ENCODE peak calls at places on chromosomes 12 and 14, in four cellular contexts. V is ovary, I is transverse colon, R is endothelial cell of umbilical vein. B is an unnamed sample.

GRCh38 chr12:2498961-2499500 is 295.7 kb upstream of the FKBP4 start:
- DNase-seq in V (no peak), I (peak; percentile 58), R (no peak), B (peak; percentile 74)

GRCh38 chr14:92531151-92531873 is 17.7 kb downstream of the RIN3 start:
- DNase-seq in V (no peak), I (no peak), R (no peak), B (no peak)

GRCh38 chr14:22848391-22849164 is 12.2 kb downstream of the MMP14 start:
- DNase-seq in V (peak; percentile 90), I (peak; percentile 56), R (peak; percentile 88), B (peak; percentile 44)

GRCh38 chr12:30847259-30847658 is 79.3 kb upstream of the TSPAN11 start:
- DNase-seq in V (no peak), I (no peak), R (peak; percentile 59), B (no peak)

GRCh38 chr14:63214417-63215196 is 10.4 kb downstream of the RHOJ start:
- DNase-seq in V (no peak), I (no peak), R (peak; percentile 94), B (no peak)

GRCh38 chr12:32208355-32208754 is 101.7 kb downstream of the BICD1 start:
- DNase-seq in V (no peak), I (no peak), R (no peak), B (no peak)

GRCh38 chr14:64218344-64219240 is 75.6 kb downstream of the ESR2 start:
- DNase-seq in V (peak; percentile 54), I (no peak), R (no peak), B (peak; percentile 78)

GRCh38 chr14:87566986-87567385 is 426.0 kb downstream of the GALC start:
- DNase-seq in V (no peak), I (no peak), R (no peak), B (no peak)

GRCh38 chr12:69527506-69528272 is 57.5 kb downstream of the FRS2 start:
- DNase-seq in V (no peak), I (no peak), R (peak; percentile 33), B (no peak)

GRCh38 chr14:71403673-71404072 is 496.4 kb downstream of the PCNX1 start:
- DNase-seq in V (no peak), I (peak; percentile 14), R (no peak), B (no peak)

GRCh38 chr12:55946553-55946952 is 15.6 kb downstream of the DGKA start:
- DNase-seq in V (no peak), I (no peak), R (no peak), B (no peak)

GRCh38 chr12:39145175-39145999 is 240.0 kb upstream of the CPNE8 start:
- DNase-seq in V (no peak), I (peak; percentile 73), R (no peak), B (peak; percentile 30)

GRCh38 chr14:33884916-33885315 is 66.0 kb downstream of the EGLN3 start:
- DNase-seq in V (no peak), I (no peak), R (no peak), B (no peak)

GRCh38 chr12:10098762-10099161 is at the start of gene CLEC1A:
- DNase-seq in V (no peak), I (no peak), R (peak; percentile 82), B (no peak)

GRCh38 chr12:94704452-94704871 is 54.1 kb upstream of the TMCC3 start:
- DNase-seq in V (no peak), I (no peak), R (peak; percentile 96), B (peak; percentile 51)

GRCh38 chr14:99460793-99461192 is 19.9 kb downstream of the SETD3 start:
- DNase-seq in V (no peak), I (no peak), R (no peak), B (no peak)

GRCh38 chr12:94255428-94255827 is 107.1 kb downstream of the PLXNC1 start:
- DNase-seq in V (no peak), I (no peak), R (no peak), B (no peak)

GRCh38 chr12:90978117-90978770 is 23.3 kb upstream of the CCER1 start:
- DNase-seq in V (no peak), I (no peak), R (peak; percentile 70), B (no peak)

GRCh38 chr12:119710374-119710773 is 42.4 kb downstream of the PRKAB1 start:
- DNase-seq in V (no peak), I (no peak), R (no peak), B (peak; percentile 82)

GRCh38 chr12:27081668-27082091 is 698 bp downstream of the C12orf71 start:
- DNase-seq in V (no peak), I (no peak), R (no peak), B (no peak)

DNA sequence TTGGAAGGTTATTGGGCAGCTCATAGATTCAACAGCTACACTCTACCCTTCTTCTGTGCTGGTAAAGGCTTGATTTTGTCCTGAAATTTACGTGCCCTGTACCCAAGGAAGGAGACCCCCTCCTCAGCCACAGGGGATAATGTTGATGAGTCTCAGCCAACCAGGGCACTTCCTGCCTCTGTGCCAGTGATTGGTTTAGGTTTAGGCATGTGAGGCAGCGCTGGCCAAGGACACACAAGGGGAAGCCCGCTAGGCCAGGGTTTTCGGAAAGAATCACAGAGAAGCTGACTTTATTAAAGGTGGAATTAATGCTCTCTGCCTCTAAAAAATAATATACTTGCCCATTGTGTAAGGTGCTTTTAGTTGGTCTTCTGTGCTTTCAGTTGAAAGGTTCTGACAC is 15.4 kb upstream of the CTDSP2 start:
- DNase-seq in V (no peak), I (no peak), R (no peak), B (no peak)
- H3K27ac ChIP-seq in V (no peak overlapping the region), I (no peak overlapping the region), R (no peak overlapping the region), B (no peak overlapping the region)

GRCh38 chr14:20438664-20439063 is 2.7 kb upstream of the KLHL33 start:
- DNase-seq in V (no peak), I (no peak), R (no peak), B (no peak)

GRCh38 chr14:20434701-20435453 is 1.1 kb downstream of the KLHL33 start:
- DNase-seq in V (peak; percentile 83), I (peak; percentile 18), R (peak; percentile 54), B (no peak)

GRCh38 chr14:20436363-20436755 is 393 bp upstream of the KLHL33 start:
- DNase-seq in V (no peak), I (no peak), R (no peak), B (no peak)

GRCh38 chr14:20440465-20440864 is 4.5 kb upstream of the KLHL33 start:
- DNase-seq in V (no peak), I (no peak), R (no peak), B (no peak)

GRCh38 chr14:20435454-20436362 is at the start of gene KLHL33:
- DNase-seq in V (no peak), I (no peak), R (no peak), B (no peak)
- TF ChIP-seq POLR2A in V (no peak), I (no peak), R (no peak), B (no peak)

GRCh38 chr12:98895086-98895651 is 250.1 kb downstream of the APAF1 start:
- DNase-seq in V (no peak), I (no peak), R (no peak), B (no peak)
- H3K27me3 ChIP-seq in V (no peaks in the 10 kb centered on the region), I (peaks cover 69% of the 10 kb centered on the region), R (peaks cover 34% of the 10 kb centered on the region), B (peaks cover 6% of the 10 kb centered on the region)

GRCh38 chr12:52079576-52080402 is at the start of gene SMIM41:
- DNase-seq in V (peak; percentile 64), I (no peak), R (no peak), B (no peak)
- H3K27ac ChIP-seq in V (peak within 1 kb of the TSS; percentile 87), I (peak within 1 kb of the TSS; percentile 61), R (no peak within 1 kb of the TSS), B (peak within 1 kb of the TSS; percentile 80)

DNA sequence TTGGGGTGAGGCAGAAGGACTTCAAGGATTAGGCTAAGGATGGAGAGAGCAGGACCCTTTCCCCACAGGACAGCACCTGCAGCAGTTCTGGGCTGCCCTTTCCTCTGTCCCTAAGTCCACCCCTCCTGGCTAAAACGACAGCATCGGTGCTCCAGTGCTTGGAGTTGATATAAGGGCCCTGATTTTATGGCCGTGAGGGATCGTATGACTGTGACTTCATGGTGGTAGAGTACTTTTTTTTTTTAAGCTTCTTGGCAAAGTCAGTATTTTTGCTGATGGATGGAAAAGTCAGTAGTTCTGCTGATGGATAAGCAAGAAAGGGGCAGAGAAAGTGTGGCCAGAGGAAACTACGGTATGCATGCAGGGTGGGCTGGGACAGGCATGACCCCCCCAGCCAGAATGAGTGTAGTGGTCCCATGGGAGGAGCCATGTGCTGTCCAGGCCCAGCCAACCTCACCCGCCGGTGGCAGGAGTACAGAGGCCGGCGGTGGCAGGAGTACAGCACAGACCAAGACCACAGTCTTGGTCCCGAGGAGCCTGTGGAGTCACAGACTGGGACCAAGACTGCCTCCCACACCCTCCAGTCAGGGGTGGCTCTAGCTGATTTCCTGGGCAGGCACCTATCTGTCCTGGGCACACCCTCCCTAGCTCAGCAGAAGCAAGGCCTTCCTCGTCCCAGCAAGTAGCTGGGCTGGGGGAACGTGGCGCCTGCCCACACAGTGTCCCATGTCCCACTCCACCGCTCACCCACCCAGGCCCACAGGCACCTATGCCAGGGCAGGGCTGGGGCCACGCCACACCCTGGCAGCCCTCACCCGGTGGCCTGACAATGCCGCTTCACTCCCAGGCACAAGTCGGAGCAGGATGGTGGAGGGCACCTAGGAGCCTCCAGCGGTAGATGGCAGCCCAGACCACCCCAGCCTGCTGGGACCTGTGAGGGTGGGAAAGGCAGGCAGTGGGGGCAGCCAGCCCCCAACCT is 46.3 kb downstream of the CCDC88C start:
- DNase-seq in V (no peak), I (no peak), R (no peak), B (no peak)
- TF ChIP-seq POLR2A in V (no peak), I (no peak), R (no peak), B (no peak)

B was measured in stomach.